ENCODE peak calls at places on chromosomes 6 and 20, in seven cellular contexts. One of them, this sample, is unnamed.

GRCh38 chr20:35601990-35602389 is 13.6 kb upstream of the SPAG4 start:
- DNase-seq in tibial nerve: no peak
- DNase-seq in heart right ventricle: no peak
- DNase-seq in putamen: no peak
- DNase-seq in A673: no peak
- DNase-seq in sigmoid colon: peak
- DNase-seq in ureter: no peak
- DNase-seq in this sample: no peak

GRCh38 chr6:137709424-137710281 is 157.4 kb upstream of the TNFAIP3 start:
- DNase-seq in tibial nerve: no peak
- DNase-seq in heart right ventricle: no peak
- DNase-seq in putamen: no peak
- DNase-seq in A673: no peak
- DNase-seq in sigmoid colon: no peak
- DNase-seq in ureter: no peak
- DNase-seq in this sample: no peak

GRCh38 chr6:1496836-1497592 is 107.6 kb downstream of the FOXF2 start:
- DNase-seq in tibial nerve: no peak
- DNase-seq in heart right ventricle: no peak
- DNase-seq in putamen: no peak
- DNase-seq in A673: no peak
- DNase-seq in sigmoid colon: no peak
- DNase-seq in ureter: no peak
- DNase-seq in this sample: peak

GRCh38 chr6:15916581-15916980 is 212.3 kb upstream of the MYLIP start:
- DNase-seq in tibial nerve: no peak
- DNase-seq in heart right ventricle: no peak
- DNase-seq in putamen: no peak
- DNase-seq in A673: no peak
- DNase-seq in sigmoid colon: no peak
- DNase-seq in ureter: no peak
- DNase-seq in this sample: no peak

GRCh38 chr6:89581669-89582068 is 56.9 kb downstream of the LYRM2 start:
- DNase-seq in tibial nerve: no peak
- DNase-seq in heart right ventricle: no peak
- DNase-seq in putamen: no peak
- DNase-seq in A673: no peak
- DNase-seq in sigmoid colon: no peak
- DNase-seq in ureter: no peak
- DNase-seq in this sample: peak

GRCh38 chr20:10770753-10771152 is 97.0 kb upstream of the JAG1 start:
- DNase-seq in tibial nerve: no peak
- DNase-seq in heart right ventricle: no peak
- DNase-seq in putamen: no peak
- DNase-seq in A673: no peak
- DNase-seq in sigmoid colon: no peak
- DNase-seq in ureter: no peak
- DNase-seq in this sample: no peak

GRCh38 chr6:33761581-33761921 is 14.8 kb upstream of the IP6K3 start:
- DNase-seq in tibial nerve: no peak
- DNase-seq in heart right ventricle: no peak
- DNase-seq in putamen: no peak
- DNase-seq in A673: no peak
- DNase-seq in sigmoid colon: no peak
- DNase-seq in ureter: no peak
- DNase-seq in this sample: no peak

GRCh38 chr6:150697515-150697914 is 97.8 kb downstream of the PLEKHG1 start:
- DNase-seq in tibial nerve: no peak
- DNase-seq in heart right ventricle: no peak
- DNase-seq in putamen: no peak
- DNase-seq in A673: peak
- DNase-seq in sigmoid colon: no peak
- DNase-seq in ureter: no peak
- DNase-seq in this sample: no peak

GRCh38 chr20:45415822-45416637 is at the start of gene PIGT:
- DNase-seq in tibial nerve: peak
- DNase-seq in heart right ventricle: peak
- DNase-seq in putamen: peak
- DNase-seq in A673: peak
- DNase-seq in sigmoid colon: peak
- DNase-seq in ureter: peak
- DNase-seq in this sample: peak

GRCh38 chr6:54419885-54420284 is 111.6 kb downstream of the TINAG start:
- DNase-seq in tibial nerve: no peak
- DNase-seq in heart right ventricle: no peak
- DNase-seq in putamen: no peak
- DNase-seq in A673: peak
- DNase-seq in sigmoid colon: no peak
- DNase-seq in ureter: no peak
- DNase-seq in this sample: no peak

GRCh38 chr20:47360207-47360488 is 3.6 kb upstream of the ZMYND8 start:
- DNase-seq in tibial nerve: no peak
- DNase-seq in heart right ventricle: peak
- DNase-seq in putamen: no peak
- DNase-seq in A673: no peak
- DNase-seq in sigmoid colon: peak
- DNase-seq in ureter: peak
- DNase-seq in this sample: no peak

GRCh38 chr6:132512342-132512637 is 626 bp downstream of the STX7 start:
- DNase-seq in tibial nerve: no peak
- DNase-seq in heart right ventricle: no peak
- DNase-seq in putamen: no peak
- DNase-seq in A673: no peak
- DNase-seq in sigmoid colon: no peak
- DNase-seq in ureter: no peak
- DNase-seq in this sample: no peak

GRCh38 chr20:45857836-45858250 is 429 bp downstream of the ZSWIM3 start:
- DNase-seq in tibial nerve: no peak
- DNase-seq in heart right ventricle: no peak
- DNase-seq in putamen: no peak
- DNase-seq in A673: peak
- DNase-seq in sigmoid colon: no peak
- DNase-seq in ureter: no peak
- DNase-seq in this sample: no peak

GRCh38 chr20:36214684-36215256 is 21.5 kb upstream of the AAR2 start:
- DNase-seq in tibial nerve: no peak
- DNase-seq in heart right ventricle: no peak
- DNase-seq in putamen: no peak
- DNase-seq in A673: peak
- DNase-seq in sigmoid colon: no peak
- DNase-seq in ureter: no peak
- DNase-seq in this sample: peak

GRCh38 chr6:161833099-161833860 is 559.4 kb upstream of the AGPAT4 start:
- DNase-seq in tibial nerve: no peak
- DNase-seq in heart right ventricle: no peak
- DNase-seq in putamen: no peak
- DNase-seq in A673: no peak
- DNase-seq in sigmoid colon: no peak
- DNase-seq in ureter: no peak
- DNase-seq in this sample: no peak